ENCODE peak calls at places on chromosomes 4 and X, in five cellular contexts. D is lower lobe of right lung, B is foreskin fibroblast, L is right lobe of liver, Z is fibroblast of lung. I is an unnamed sample.

GRCh38 chr4:30264465-30264864 is 455.7 kb upstream of the PCDH7 start:
- DNase-seq in D (peak), B (no peak), L (no peak), Z (no peak), I (no peak)

GRCh38 chr4:88143504-88143903 is 14.9 kb downstream of the ABCG2 start:
- DNase-seq in D (no peak), B (peak), L (no peak), Z (peak), I (peak)

GRCh38 chr4:184831153-184831552 is 5.4 kb upstream of the ACSL1 start:
- DNase-seq in D (no peak), B (no peak), L (no peak), Z (no peak), I (no peak)

GRCh38 chrX:1481636-1482529 is 29.2 kb upstream of the ASMTL start:
- DNase-seq in D (peak), B (peak), L (peak), Z (peak), I (peak)

GRCh38 chrX:151624677-151625076 is 61.2 kb downstream of the PASD1 start:
- DNase-seq in D (no peak), B (no peak), L (no peak), Z (no peak), I (no peak)

GRCh38 chrX:45134303-45134702 is 66.4 kb downstream of the DIPK2B start:
- DNase-seq in D (no peak), B (no peak), L (no peak), Z (peak), I (peak)

GRCh38 chrX:95754411-95754810 is 930.2 kb upstream of the DIAPH2 start:
- DNase-seq in D (no peak), B (peak), L (no peak), Z (no peak), I (no peak)

GRCh38 chr4:66014146-66014765 is 344.0 kb upstream of the EPHA5 start:
- DNase-seq in D (no peak), B (no peak), L (no peak), Z (no peak), I (no peak)

GRCh38 chrX:63764946-63765345 is 20.1 kb downstream of the ARHGEF9 start:
- DNase-seq in D (no peak), B (peak), L (no peak), Z (peak), I (no peak)

GRCh38 chr4:8269535-8270417 is at the start of gene HTRA3:
- DNase-seq in D (no peak), B (peak), L (no peak), Z (peak), I (peak)

GRCh38 chr4:17544205-17544604 is 29.2 kb downstream of the CLRN2 start:
- DNase-seq in D (no peak), B (peak), L (no peak), Z (no peak), I (no peak)

GRCh38 chr4:109156346-109156745 is 146.1 kb downstream of the COL25A1 start:
- DNase-seq in D (no peak), B (peak), L (no peak), Z (no peak), I (no peak)

GRCh38 chrX:46325312-46325877 is 219.8 kb downstream of the ZNF674 start:
- DNase-seq in D (peak), B (peak), L (no peak), Z (peak), I (peak)

GRCh38 chr4:154559141-154559841 is 3.5 kb upstream of the FGB start:
- DNase-seq in D (no peak), B (peak), L (peak), Z (peak), I (peak)

GRCh38 chr4:13384055-13384454 is 100.1 kb downstream of the RAB28 start:
- DNase-seq in D (peak), B (no peak), L (no peak), Z (no peak), I (no peak)

GRCh38 chr4:77169496-77169895 is 12.5 kb downstream of the CCNG2 start:
- DNase-seq in D (no peak), B (peak), L (no peak), Z (peak), I (no peak)

GRCh38 chrX:81286608-81287007 is 84.7 kb downstream of the SH3BGRL start:
- DNase-seq in D (no peak), B (no peak), L (no peak), Z (no peak), I (no peak)

GRCh38 chr4:26377352-26378311 is 56.8 kb downstream of the RBPJ start:
- DNase-seq in D (no peak), B (no peak), L (no peak), Z (peak), I (no peak)

GRCh38 chr4:140257461-140258305 is 103.7 kb upstream of the MAML3 start:
- DNase-seq in D (no peak), B (peak), L (no peak), Z (no peak), I (peak)

GRCh38 chrX:118026631-118027030 is 90.0 kb downstream of the KLHL13 start:
- DNase-seq in D (no peak), B (no peak), L (no peak), Z (no peak), I (no peak)

GRCh38 chrX:31993635-31994034 is 921.8 kb upstream of the FTHL17 start:
- DNase-seq in D (no peak), B (no peak), L (no peak), Z (no peak), I (no peak)

GRCh38 chr4:123659759-123660158 is 263.2 kb downstream of the SPRY1 start:
- DNase-seq in D (no peak), B (peak), L (no peak), Z (no peak), I (peak)

GRCh38 chr4:52014903-52015302 is 5.3 kb downstream of the LRRC66 start:
- DNase-seq in D (no peak), B (no peak), L (no peak), Z (no peak), I (no peak)

GRCh38 chr4:52010976-52011375 is 9.2 kb downstream of the LRRC66 start:
- DNase-seq in D (no peak), B (no peak), L (no peak), Z (peak), I (peak)

GRCh38 chr4:52017809-52018208 is 2.4 kb downstream of the LRRC66 start:
- DNase-seq in D (no peak), B (no peak), L (no peak), Z (no peak), I (no peak)

GRCh38 chr4:52016985-52017384 is 3.2 kb downstream of the LRRC66 start:
- DNase-seq in D (no peak), B (no peak), L (no peak), Z (no peak), I (no peak)

GRCh38 chr4:52015366-52015765 is 4.8 kb downstream of the LRRC66 start:
- DNase-seq in D (no peak), B (no peak), L (no peak), Z (peak), I (peak)
- TF ChIP-seq CTCF in D (no peak), B (no peak), L (peak), Z (peak), I (no peak)

DNA sequence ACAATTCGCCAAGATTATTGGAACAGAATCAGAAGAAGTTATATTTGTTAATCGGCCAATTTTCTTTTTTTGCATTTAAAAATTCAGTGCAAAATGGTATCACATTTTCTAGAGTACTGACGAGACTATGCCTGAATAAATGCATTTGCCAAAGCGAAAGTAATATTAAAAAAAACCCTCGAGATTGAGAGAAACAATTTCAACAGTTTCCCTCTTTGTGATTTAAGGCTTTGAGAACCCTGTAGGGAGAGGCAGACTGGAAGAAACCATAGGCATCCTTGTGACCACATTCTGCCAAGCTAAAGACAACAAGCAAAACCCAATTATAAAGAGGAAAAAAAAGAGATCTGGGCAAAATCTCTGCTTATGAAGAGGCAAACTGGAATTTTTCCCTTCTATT is 218.1 kb upstream of the GK2 start:
- DNase-seq in D (no peak), B (no peak), L (no peak), Z (no peak), I (peak)
- H3K4me3 ChIP-seq in D (peak), B (no peak), L (no peak), Z (peak), I (peak)

GRCh38 chrX:66023726-66024467 is 16.0 kb downstream of the VSIG4 start:
- DNase-seq in D (no peak), B (no peak), L (no peak), Z (no peak), I (no peak)

GRCh38 chrX:66024570-66024969 is 15.3 kb downstream of the VSIG4 start:
- DNase-seq in D (no peak), B (no peak), L (no peak), Z (no peak), I (no peak)

GRCh38 chrX:66021407-66021757 is 18.5 kb downstream of the VSIG4 start:
- DNase-seq in D (no peak), B (no peak), L (no peak), Z (no peak), I (no peak)

GRCh38 chrX:66021758-66022741 is 17.8 kb downstream of the VSIG4 start:
- DNase-seq in D (no peak), B (no peak), L (no peak), Z (no peak), I (no peak)

GRCh38 chrX:66022742-66023725 is 16.8 kb downstream of the VSIG4 start:
- DNase-seq in D (no peak), B (no peak), L (no peak), Z (no peak), I (no peak)
- TF ChIP-seq CTCF in D (peak), B (no peak), L (no peak), Z (no peak), I (no peak)

GRCh38 chrX:103629295-103630170 is 758 bp downstream of the TCEAL1 start:
- DNase-seq in D (peak), B (peak), L (peak), Z (peak), I (peak)

GRCh38 chrX:103626855-103627254 is 1.9 kb upstream of the TCEAL1 start:
- DNase-seq in D (no peak), B (peak), L (no peak), Z (peak), I (no peak)

GRCh38 chrX:103628386-103629290 is at the start of gene TCEAL1:
- DNase-seq in D (peak), B (peak), L (peak), Z (peak), I (peak)

GRCh38 chrX:103631145-103631544 is 2.4 kb downstream of the TCEAL1 start:
- DNase-seq in D (no peak), B (no peak), L (no peak), Z (no peak), I (no peak)

GRCh38 chrX:103630171-103630511 is 1.4 kb downstream of the TCEAL1 start:
- DNase-seq in D (no peak), B (no peak), L (no peak), Z (no peak), I (no peak)
- H3K4me3 ChIP-seq in D (peak), B (peak), L (peak), Z (peak), I (peak)

DNA sequence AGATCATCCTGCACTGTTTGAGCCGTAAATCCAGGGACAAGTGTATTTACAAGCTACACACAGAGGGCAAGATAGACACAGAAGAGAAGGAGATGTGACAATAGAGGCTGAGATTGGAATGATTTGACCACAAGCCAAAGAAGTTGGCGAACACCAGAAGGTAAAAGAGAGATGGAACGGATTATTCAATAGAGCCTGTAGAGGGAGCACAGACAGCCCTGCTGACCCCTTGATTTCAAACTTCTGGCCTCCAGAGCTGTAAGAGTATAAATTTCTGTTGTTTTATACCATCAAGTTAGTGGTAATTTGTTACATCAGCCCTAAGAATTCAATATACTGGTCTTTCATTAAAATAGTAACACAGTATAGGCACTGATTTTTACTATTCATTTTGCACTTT is 447.8 kb downstream of the FAT4 start:
- DNase-seq in D (no peak), B (peak), L (no peak), Z (no peak), I (no peak)
- TF ChIP-seq CTCF in D (no peak), B (peak), L (no peak), Z (peak), I (peak)

GRCh38 chrX:136714626-136715599 is 65.8 kb downstream of the ARHGEF6 start:
- DNase-seq in D (no peak), B (no peak), L (no peak), Z (no peak), I (no peak)
- H3K4me3 ChIP-seq in D (no peak), B (no peak), L (no peak), Z (no peak), I (no peak)

GRCh38 chr4:62528874-62529273 is 1328.7 kb downstream of the ADGRL3 start:
- DNase-seq in D (no peak), B (no peak), L (no peak), Z (no peak), I (no peak)
- TF ChIP-seq CTCF in D (no peak), B (no peak), L (no peak), Z (no peak), I (no peak)

GRCh38 chrX:68723491-68724155 is 76.2 kb downstream of the STARD8 start:
- DNase-seq in D (no peak), B (no peak), L (peak), Z (no peak), I (no peak)
- H3K4me3 ChIP-seq in D (no peak), B (no peak), L (no peak), Z (no peak), I (no peak)

GRCh38 chr4:14693728-14694127 is 308.6 kb upstream of the CPEB2 start:
- DNase-seq in D (no peak), B (no peak), L (no peak), Z (no peak), I (no peak)
- TF ChIP-seq CTCF in D (no peak), B (no peak), L (no peak), Z (no peak), I (no peak)